ENCODE peak calls at places on chromosomes 2 and 18, in eight cellular contexts. Z, W, U, G, S, F, N and V are unnamed samples.

GRCh38 chr2:158936978-158937377 is 31.5 kb upstream of the TANC1 start:
- DNase-seq in Z (no peak), W (peak), U (no peak), G (peak), S (no peak), F (peak), N (no peak), V (no peak)

GRCh38 chr2:189267925-189268579 is 88.5 kb upstream of the COL5A2 start:
- DNase-seq in Z (no peak), W (peak), U (no peak), G (peak), S (no peak), F (no peak), N (no peak), V (no peak)

GRCh38 chr2:237629188-237629534 is 1.8 kb downstream of the LRRFIP1 start:
- DNase-seq in Z (no peak), W (peak), U (no peak), G (no peak), S (no peak), F (no peak), N (no peak), V (no peak)

GRCh38 chr2:45173513-45173912 is 164.3 kb upstream of the SIX2 start:
- DNase-seq in Z (no peak), W (peak), U (no peak), G (peak), S (peak), F (no peak), N (no peak), V (no peak)

GRCh38 chr2:216500572-216500971 is 1.9 kb downstream of the RPL37A start:
- DNase-seq in Z (no peak), W (no peak), U (no peak), G (no peak), S (no peak), F (no peak), N (no peak), V (no peak)

GRCh38 chr2:72892506-72893173 is 5.4 kb downstream of the SPR start:
- DNase-seq in Z (peak), W (peak), U (peak), G (peak), S (peak), F (peak), N (peak), V (peak)

GRCh38 chr2:150887926-150888325 is 373.7 kb downstream of the RBM43 start:
- DNase-seq in Z (no peak), W (peak), U (no peak), G (peak), S (no peak), F (no peak), N (no peak), V (no peak)

GRCh38 chr2:69280796-69281412 is 106.1 kb downstream of the GFPT1 start:
- DNase-seq in Z (no peak), W (no peak), U (no peak), G (no peak), S (no peak), F (no peak), N (no peak), V (no peak)

GRCh38 chr18:55546873-55547704 is 40.9 kb downstream of the TCF4 start:
- DNase-seq in Z (no peak), W (peak), U (no peak), G (peak), S (no peak), F (no peak), N (no peak), V (no peak)

GRCh38 chr2:13056259-13056843 is 339.6 kb downstream of the TRIB2 start:
- DNase-seq in Z (no peak), W (peak), U (no peak), G (peak), S (no peak), F (no peak), N (peak), V (no peak)

GRCh38 chr2:162301151-162301804 is 17.2 kb downstream of the IFIH1 start:
- DNase-seq in Z (peak), W (peak), U (peak), G (peak), S (no peak), F (peak), N (peak), V (no peak)

GRCh38 chr2:44277541-44277940 is 2.3 kb downstream of the SLC3A1 start:
- DNase-seq in Z (no peak), W (no peak), U (no peak), G (no peak), S (peak), F (no peak), N (peak), V (no peak)

GRCh38 chr2:8984152-8984551 is 19.3 kb downstream of the MBOAT2 start:
- DNase-seq in Z (no peak), W (no peak), U (no peak), G (peak), S (no peak), F (no peak), N (no peak), V (no peak)

GRCh38 chr2:41710944-41711343 is 336.9 kb upstream of the PKDCC start:
- DNase-seq in Z (no peak), W (peak), U (no peak), G (no peak), S (no peak), F (no peak), N (no peak), V (no peak)

GRCh38 chr2:102197389-102198137 is 10.7 kb downstream of the IL1RL2 start:
- DNase-seq in Z (no peak), W (no peak), U (peak), G (no peak), S (no peak), F (no peak), N (no peak), V (no peak)

GRCh38 chr18:76338619-76339245 is 156.3 kb downstream of the ZNF516 start:
- DNase-seq in Z (no peak), W (no peak), U (no peak), G (no peak), S (no peak), F (no peak), N (no peak), V (no peak)

GRCh38 chr18:54947115-54947514 is 12.1 kb downstream of the CCDC68 start:
- DNase-seq in Z (no peak), W (no peak), U (no peak), G (peak), S (no peak), F (peak), N (peak), V (no peak)

GRCh38 chr18:25350561-25351201 is 1.3 kb downstream of the ZNF521 start:
- DNase-seq in Z (no peak), W (peak), U (no peak), G (peak), S (no peak), F (no peak), N (no peak), V (no peak)

GRCh38 chr2:138209009-138209408 is 244.7 kb downstream of the HNMT start:
- DNase-seq in Z (no peak), W (no peak), U (no peak), G (peak), S (no peak), F (no peak), N (no peak), V (no peak)

GRCh38 chr2:221596192-221596591 is 24.1 kb upstream of the EPHA4 start:
- DNase-seq in Z (no peak), W (peak), U (no peak), G (peak), S (peak), F (no peak), N (no peak), V (no peak)

GRCh38 chr2:15662579-15662978 is 70.9 kb downstream of the DDX1 start:
- DNase-seq in Z (no peak), W (no peak), U (no peak), G (no peak), S (no peak), F (no peak), N (no peak), V (no peak)

GRCh38 chr2:3708576-3708975 is 5.2 kb downstream of the DCDC2C start:
- DNase-seq in Z (no peak), W (no peak), U (no peak), G (no peak), S (no peak), F (no peak), N (no peak), V (no peak)

GRCh38 chr2:18084376-18084775 is 205.9 kb downstream of the KCNS3 start:
- DNase-seq in Z (no peak), W (no peak), U (no peak), G (no peak), S (no peak), F (no peak), N (no peak), V (no peak)

GRCh38 chr2:215841175-215841816 is 172.1 kb downstream of the MREG start:
- DNase-seq in Z (no peak), W (no peak), U (no peak), G (peak), S (no peak), F (no peak), N (peak), V (no peak)

GRCh38 chr2:53302455-53302854 is 465.1 kb upstream of the CHAC2 start:
- DNase-seq in Z (no peak), W (no peak), U (no peak), G (no peak), S (no peak), F (no peak), N (no peak), V (no peak)

GRCh38 chr2:152623775-152624174 is 93.5 kb downstream of the PRPF40A start:
- DNase-seq in Z (no peak), W (no peak), U (no peak), G (no peak), S (no peak), F (no peak), N (no peak), V (no peak)

GRCh38 chr18:2573408-2573807 is 2.1 kb downstream of the NDC80 start:
- DNase-seq in Z (no peak), W (no peak), U (no peak), G (peak), S (no peak), F (no peak), N (no peak), V (no peak)

GRCh38 chr2:54704688-54705605 is 18.5 kb upstream of the EML6 start:
- DNase-seq in Z (peak), W (peak), U (no peak), G (peak), S (peak), F (no peak), N (peak), V (no peak)

GRCh38 chr2:215833531-215834162 is 179.7 kb downstream of the MREG start:
- DNase-seq in Z (no peak), W (peak), U (no peak), G (peak), S (peak), F (no peak), N (peak), V (peak)

GRCh38 chr2:173307287-173307686 is 47.4 kb upstream of the CDCA7 start:
- DNase-seq in Z (no peak), W (no peak), U (no peak), G (peak), S (no peak), F (no peak), N (no peak), V (no peak)

GRCh38 chr2:173414823-173415322 is 60.2 kb downstream of the CDCA7 start:
- DNase-seq in Z (no peak), W (peak), U (no peak), G (peak), S (peak), F (no peak), N (no peak), V (no peak)

GRCh38 chr2:111176388-111176787 is 55.7 kb downstream of the BCL2L11 start:
- DNase-seq in Z (no peak), W (no peak), U (no peak), G (no peak), S (no peak), F (no peak), N (no peak), V (no peak)

GRCh38 chr2:24853046-24853445 is 59.8 kb downstream of the CENPO start:
- DNase-seq in Z (no peak), W (no peak), U (no peak), G (no peak), S (no peak), F (no peak), N (no peak), V (no peak)

GRCh38 chr18:3525870-3526420 is 76.0 kb downstream of the TGIF1 start:
- DNase-seq in Z (peak), W (no peak), U (peak), G (peak), S (no peak), F (no peak), N (peak), V (peak)

GRCh38 chr2:173631123-173631450 is 276.4 kb downstream of the CDCA7 start:
- DNase-seq in Z (no peak), W (peak), U (no peak), G (no peak), S (no peak), F (no peak), N (no peak), V (no peak)

GRCh38 chr2:181953773-181954537 is 31.7 kb upstream of the PPP1R1C start:
- DNase-seq in Z (peak), W (peak), U (peak), G (peak), S (no peak), F (peak), N (peak), V (peak)

GRCh38 chr18:75408554-75409506 is 18.7 kb downstream of the SMIM21 start:
- DNase-seq in Z (no peak), W (peak), U (peak), G (peak), S (peak), F (no peak), N (no peak), V (peak)

GRCh38 chr18:28176933-28177827 is at the start of gene CDH2:
- DNase-seq in Z (no peak), W (peak), U (peak), G (peak), S (no peak), F (no peak), N (no peak), V (no peak)

GRCh38 chr18:13500891-13501887 is 225.2 kb downstream of the FAM210A start:
- DNase-seq in Z (no peak), W (peak), U (peak), G (peak), S (no peak), F (peak), N (no peak), V (no peak)

GRCh38 chr2:136310797-136311558 is 193.0 kb upstream of the CXCR4 start:
- DNase-seq in Z (no peak), W (no peak), U (no peak), G (no peak), S (no peak), F (no peak), N (no peak), V (no peak)

GRCh38 chr2:136306801-136307200 is 188.9 kb upstream of the CXCR4 start:
- DNase-seq in Z (no peak), W (no peak), U (no peak), G (no peak), S (no peak), F (no peak), N (no peak), V (no peak)

GRCh38 chr2:136308621-136309020 is 190.7 kb upstream of the CXCR4 start:
- DNase-seq in Z (no peak), W (no peak), U (no peak), G (no peak), S (no peak), F (no peak), N (no peak), V (no peak)

GRCh38 chr2:136314240-136314639 is 196.3 kb upstream of the CXCR4 start:
- DNase-seq in Z (no peak), W (no peak), U (no peak), G (no peak), S (no peak), F (no peak), N (no peak), V (no peak)

DNA sequence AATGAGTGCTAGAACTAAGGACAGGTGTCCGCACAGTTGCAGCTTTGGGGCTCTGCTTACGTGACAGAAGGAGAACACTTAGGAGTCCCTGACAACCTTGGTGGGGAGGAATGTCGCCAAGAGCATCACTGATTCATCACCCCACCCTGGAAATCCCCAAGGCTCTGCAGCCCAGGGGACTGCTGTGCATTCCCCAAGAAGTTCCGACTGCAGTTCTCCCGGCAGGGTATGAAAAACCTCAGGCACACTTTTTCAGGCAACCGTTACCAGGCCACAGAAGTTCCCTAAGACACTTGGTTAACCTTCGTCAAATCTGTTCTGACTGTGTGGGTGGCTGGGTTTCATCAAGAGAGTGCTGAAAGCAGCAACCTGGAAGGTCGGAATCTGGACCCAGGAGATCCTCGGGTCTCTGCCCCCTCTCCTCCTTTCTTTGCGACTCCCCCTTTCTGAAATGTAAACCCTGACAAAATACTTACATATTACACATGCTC is 192.1 kb upstream of the CXCR4 start:
- DNase-seq in Z (no peak), W (no peak), U (no peak), G (no peak), S (no peak), F (no peak), N (no peak), V (no peak)
- H3K27ac ChIP-seq in Z (no peak), W (no peak), U (no peak), G (no peak), S (no peak), F (no peak), N (no peak), V (no peak)

GRCh38 chr2:34533585-34534225 is 934.6 kb upstream of the FAM98A start:
- DNase-seq in Z (no peak), W (no peak), U (no peak), G (no peak), S (no peak), F (no peak), N (no peak), V (no peak)
- H3K27ac ChIP-seq in Z (no peak), W (no peak), U (no peak), G (no peak), S (no peak), F (no peak), N (no peak), V (no peak)

GRCh38 chr2:104701471-104701911 is 152.4 kb upstream of the POU3F3 start:
- DNase-seq in Z (no peak), W (no peak), U (no peak), G (no peak), S (no peak), F (no peak), N (no peak), V (no peak)
- H3K27ac ChIP-seq in Z (no peak), W (no peak), U (no peak), G (no peak), S (no peak), F (no peak), N (no peak), V (no peak)

GRCh38 chr2:10868021-10868420 is 43.7 kb upstream of the KCNF1 start:
- DNase-seq in Z (no peak), W (no peak), U (no peak), G (no peak), S (peak), F (no peak), N (no peak), V (no peak)
- H3K27ac ChIP-seq in Z (no peak), W (no peak), U (no peak), G (no peak), S (no peak), F (no peak), N (no peak), V (no peak)

GRCh38 chr2:239929504-239929903 is 95.6 kb downstream of the NDUFA10 start:
- DNase-seq in Z (no peak), W (no peak), U (no peak), G (no peak), S (no peak), F (peak), N (no peak), V (no peak)
- H3K27ac ChIP-seq in Z (no peak), W (no peak), U (peak), G (no peak), S (no peak), F (no peak), N (no peak), V (no peak)

DNA sequence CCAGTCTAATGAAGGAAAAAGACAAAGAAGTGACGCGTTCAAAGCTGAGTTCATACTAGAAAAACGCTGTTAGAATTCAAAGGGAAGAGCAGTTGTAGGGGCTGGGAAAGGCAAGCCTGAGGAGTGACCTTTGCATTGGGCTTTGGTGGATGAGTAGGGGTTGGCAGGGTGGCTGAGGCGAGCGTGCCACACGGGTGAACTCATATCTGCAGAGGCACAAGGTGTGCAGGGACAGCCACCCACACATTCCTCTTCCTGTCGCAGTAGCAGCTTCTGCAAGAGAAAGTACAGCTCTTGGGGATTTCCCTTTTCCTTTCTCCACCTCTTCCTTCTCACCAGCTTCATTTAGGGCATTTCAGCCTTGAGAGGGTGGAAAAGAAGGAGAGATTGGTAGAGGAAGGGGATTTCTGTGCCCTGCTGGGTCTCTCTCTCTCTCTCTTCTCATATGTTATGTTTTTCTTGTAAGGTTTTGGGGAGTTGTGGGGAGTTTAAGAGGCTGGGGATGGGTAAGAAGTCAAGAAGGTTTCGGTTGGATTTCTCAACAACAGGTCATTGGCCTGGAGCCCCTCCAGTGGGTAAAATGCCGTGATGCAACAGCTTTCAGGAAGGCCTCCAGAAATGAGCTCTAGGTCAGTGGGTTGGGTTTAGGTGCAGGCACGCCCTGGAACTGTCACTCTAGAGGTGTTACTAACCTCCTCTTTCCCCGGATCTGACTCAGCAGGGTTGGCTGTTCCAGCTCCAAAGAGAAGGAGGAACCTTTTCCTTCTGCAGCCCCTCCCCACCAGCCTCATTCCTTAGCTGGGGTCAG is 40.1 kb downstream of the ODC1 start:
- DNase-seq in Z (peak), W (peak), U (no peak), G (peak), S (peak), F (peak), N (peak), V (peak)
- H3K27ac ChIP-seq in Z (peak), W (no peak), U (no peak), G (peak), S (peak), F (peak), N (peak), V (peak)

GRCh38 chr18:64438178-64438577 is 289.3 kb upstream of the LINC00305 start:
- DNase-seq in Z (no peak), W (no peak), U (no peak), G (no peak), S (no peak), F (no peak), N (no peak), V (peak)
- H3K27ac ChIP-seq in Z (no peak), W (no peak), U (no peak), G (no peak), S (no peak), F (no peak), N (no peak), V (peak)

DNA sequence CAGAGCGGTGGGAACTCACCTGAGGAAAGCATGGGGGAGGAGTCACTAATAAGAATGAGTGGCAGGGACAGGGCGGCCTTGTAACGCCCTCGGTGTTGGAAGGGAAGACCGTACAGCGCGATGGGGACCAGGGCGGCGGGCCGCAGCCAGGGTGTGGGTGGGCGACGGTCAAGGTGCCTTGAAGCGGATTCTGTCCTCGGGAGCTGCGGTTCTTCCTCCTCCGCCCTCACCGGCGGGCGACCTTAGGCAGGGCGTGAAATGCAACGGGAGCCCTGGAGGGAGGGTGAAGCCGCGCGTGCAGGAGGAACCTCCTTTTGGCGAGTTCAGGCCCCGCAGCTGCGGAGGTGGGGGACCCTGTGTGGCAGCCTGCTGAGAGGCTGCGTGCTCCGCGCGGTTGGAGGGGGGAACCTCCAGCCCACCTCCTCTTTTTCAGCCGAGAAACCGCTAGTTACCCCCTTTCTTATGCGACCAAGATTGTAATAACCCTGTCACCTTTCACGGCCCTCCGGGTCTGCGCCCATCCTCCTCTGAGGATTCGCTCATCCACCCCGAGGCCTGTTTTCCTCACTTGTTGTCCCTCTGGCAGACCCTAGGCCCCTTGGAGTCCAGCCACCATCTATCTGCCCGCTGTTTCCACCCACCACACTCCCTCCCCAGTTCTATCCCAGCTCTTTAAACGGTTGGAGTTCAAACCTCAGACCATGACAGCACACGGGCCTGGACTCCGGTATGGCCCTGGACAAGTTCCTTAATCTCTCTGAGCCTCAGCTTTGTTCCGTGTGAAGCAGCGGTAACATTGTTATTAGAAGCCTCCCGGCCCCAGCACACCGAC is 817 bp upstream of the RNU2-63P start:
- DNase-seq in Z (no peak), W (no peak), U (no peak), G (no peak), S (peak), F (peak), N (no peak), V (peak)
- H3K27ac ChIP-seq in Z (peak), W (no peak), U (no peak), G (peak), S (peak), F (peak), N (peak), V (peak)